ENCODE peak calls at places on chromosomes 16 and 17, in seven cellular contexts. One of them, this sample, is unnamed.

GRCh38 chr17:4576729-4577322 is 7.5 kb upstream of the SMTNL2 start:
- DNase-seq in CD8-positive, alpha-beta T cell: no peak
- DNase-seq in uterus: no peak
- DNase-seq in CD4-positive, CD25-positive, alpha-beta regulatory T cell: no peak
- DNase-seq in tibial nerve: no peak
- DNase-seq in colonic mucosa: no peak
- DNase-seq in thoracic aorta: no peak
- DNase-seq in this sample: no peak

GRCh38 chr17:67289174-67289876 is 44.3 kb upstream of the HELZ start:
- DNase-seq in CD8-positive, alpha-beta T cell: no peak
- DNase-seq in uterus: peak; percentile 82
- DNase-seq in CD4-positive, CD25-positive, alpha-beta regulatory T cell: no peak
- DNase-seq in tibial nerve: peak; percentile 76
- DNase-seq in colonic mucosa: peak; percentile 52
- DNase-seq in thoracic aorta: peak; percentile 3
- DNase-seq in this sample: peak; percentile 70

GRCh38 chr17:54932711-54933110 is 32.1 kb downstream of the TOM1L1 start:
- DNase-seq in CD8-positive, alpha-beta T cell: no peak
- DNase-seq in uterus: no peak
- DNase-seq in CD4-positive, CD25-positive, alpha-beta regulatory T cell: no peak
- DNase-seq in tibial nerve: no peak
- DNase-seq in colonic mucosa: no peak
- DNase-seq in thoracic aorta: no peak
- DNase-seq in this sample: no peak

GRCh38 chr17:33697557-33697956 is 404.5 kb upstream of the ASIC2 start:
- DNase-seq in CD8-positive, alpha-beta T cell: no peak
- DNase-seq in uterus: no peak
- DNase-seq in CD4-positive, CD25-positive, alpha-beta regulatory T cell: no peak
- DNase-seq in tibial nerve: no peak
- DNase-seq in colonic mucosa: no peak
- DNase-seq in thoracic aorta: no peak
- DNase-seq in this sample: no peak

GRCh38 chr17:65794572-65794971 is 233.1 kb upstream of the AXIN2 start:
- DNase-seq in CD8-positive, alpha-beta T cell: no peak
- DNase-seq in uterus: no peak
- DNase-seq in CD4-positive, CD25-positive, alpha-beta regulatory T cell: no peak
- DNase-seq in tibial nerve: no peak
- DNase-seq in colonic mucosa: peak; percentile 39
- DNase-seq in thoracic aorta: no peak
- DNase-seq in this sample: no peak

GRCh38 chr17:10729334-10730193 is at the start of gene TMEM220:
- DNase-seq in CD8-positive, alpha-beta T cell: peak; percentile 37
- DNase-seq in uterus: peak; percentile 84
- DNase-seq in CD4-positive, CD25-positive, alpha-beta regulatory T cell: no peak
- DNase-seq in tibial nerve: peak; percentile 62
- DNase-seq in colonic mucosa: peak; percentile 77
- DNase-seq in thoracic aorta: peak; percentile 40
- DNase-seq in this sample: peak; percentile 89

GRCh38 chr16:2675714-2676113 is 6.6 kb upstream of the KCTD5 start:
- DNase-seq in CD8-positive, alpha-beta T cell: no peak
- DNase-seq in uterus: no peak
- DNase-seq in CD4-positive, CD25-positive, alpha-beta regulatory T cell: no peak
- DNase-seq in tibial nerve: no peak
- DNase-seq in colonic mucosa: no peak
- DNase-seq in thoracic aorta: no peak
- DNase-seq in this sample: no peak

GRCh38 chr17:67891481-67892119 is 66.3 kb downstream of the BPTF start:
- DNase-seq in CD8-positive, alpha-beta T cell: no peak
- DNase-seq in uterus: no peak
- DNase-seq in CD4-positive, CD25-positive, alpha-beta regulatory T cell: no peak
- DNase-seq in tibial nerve: no peak
- DNase-seq in colonic mucosa: no peak
- DNase-seq in thoracic aorta: no peak
- DNase-seq in this sample: no peak

GRCh38 chr16:19555938-19556778 is 655 bp downstream of the VPS35L start:
- DNase-seq in CD8-positive, alpha-beta T cell: peak; percentile 15
- DNase-seq in uterus: no peak
- DNase-seq in CD4-positive, CD25-positive, alpha-beta regulatory T cell: no peak
- DNase-seq in tibial nerve: no peak
- DNase-seq in colonic mucosa: peak; percentile 29
- DNase-seq in thoracic aorta: no peak
- DNase-seq in this sample: no peak

GRCh38 chr17:48486557-48486956 is 44.3 kb downstream of the HOXB1 start:
- DNase-seq in CD8-positive, alpha-beta T cell: no peak
- DNase-seq in uterus: no peak
- DNase-seq in CD4-positive, CD25-positive, alpha-beta regulatory T cell: no peak
- DNase-seq in tibial nerve: no peak
- DNase-seq in colonic mucosa: no peak
- DNase-seq in thoracic aorta: no peak
- DNase-seq in this sample: no peak

GRCh38 chr17:70327723-70328122 is 158.4 kb downstream of the KCNJ2 start:
- DNase-seq in CD8-positive, alpha-beta T cell: no peak
- DNase-seq in uterus: no peak
- DNase-seq in CD4-positive, CD25-positive, alpha-beta regulatory T cell: no peak
- DNase-seq in tibial nerve: no peak
- DNase-seq in colonic mucosa: no peak
- DNase-seq in thoracic aorta: no peak
- DNase-seq in this sample: no peak

GRCh38 chr16:48558269-48558915 is 51.6 kb downstream of the N4BP1 start:
- DNase-seq in CD8-positive, alpha-beta T cell: no peak
- DNase-seq in uterus: no peak
- DNase-seq in CD4-positive, CD25-positive, alpha-beta regulatory T cell: no peak
- DNase-seq in tibial nerve: no peak
- DNase-seq in colonic mucosa: no peak
- DNase-seq in thoracic aorta: no peak
- DNase-seq in this sample: no peak
- H3K4me3 ChIP-seq in CD8-positive, alpha-beta T cell: no peak overlapping the region
- H3K4me3 ChIP-seq in uterus: no peak overlapping the region
- H3K4me3 ChIP-seq in CD4-positive, CD25-positive, alpha-beta regulatory T cell: peak overlapping the region; percentile 70
- H3K4me3 ChIP-seq in tibial nerve: no peak overlapping the region
- H3K4me3 ChIP-seq in colonic mucosa: no peak overlapping the region
- H3K4me3 ChIP-seq in thoracic aorta: peak overlapping the region; percentile 49
- H3K4me3 ChIP-seq in this sample: no peak overlapping the region

DNA sequence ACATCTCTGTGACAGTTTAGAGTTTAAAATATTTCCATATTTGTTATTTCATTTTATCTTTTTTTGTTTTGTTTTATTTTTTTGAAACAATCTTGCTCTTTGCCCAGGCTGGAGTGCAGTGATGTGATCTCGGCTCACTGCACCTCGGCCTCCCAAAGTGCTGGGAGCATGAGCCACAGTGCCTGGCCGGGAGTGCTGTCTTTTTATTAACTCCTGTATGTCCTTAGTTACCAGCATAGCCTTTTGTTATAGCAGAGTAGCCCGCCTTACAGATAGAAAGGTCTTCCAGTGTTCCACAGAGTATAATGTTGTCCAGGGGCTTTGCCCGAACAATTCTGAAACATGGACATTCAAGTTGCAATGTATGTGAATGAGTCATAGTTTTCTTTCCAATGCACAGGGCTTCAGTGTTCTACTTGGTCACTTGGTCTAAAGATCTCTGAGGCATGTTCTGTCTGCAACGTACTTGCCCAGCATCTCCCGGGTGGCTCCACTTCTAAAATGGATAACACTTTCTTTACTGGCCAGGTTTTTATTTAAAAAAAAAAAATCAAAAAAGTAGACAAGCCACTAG is 125.6 kb downstream of the KCNJ18 start:
- DNase-seq in CD8-positive, alpha-beta T cell: no peak
- DNase-seq in uterus: no peak
- DNase-seq in CD4-positive, CD25-positive, alpha-beta regulatory T cell: no peak
- DNase-seq in tibial nerve: no peak
- DNase-seq in colonic mucosa: no peak
- DNase-seq in thoracic aorta: no peak
- DNase-seq in this sample: no peak
- H3K9me3 ChIP-seq in CD8-positive, alpha-beta T cell: no peaks in the 10 kb centered on the region
- H3K9me3 ChIP-seq in uterus: no peaks in the 10 kb centered on the region
- H3K9me3 ChIP-seq in CD4-positive, CD25-positive, alpha-beta regulatory T cell: no peaks in the 10 kb centered on the region
- H3K9me3 ChIP-seq in tibial nerve: peaks cover 17% of the 10 kb centered on the region
- H3K9me3 ChIP-seq in colonic mucosa: no peaks in the 10 kb centered on the region
- H3K9me3 ChIP-seq in thoracic aorta: no peaks in the 10 kb centered on the region
- H3K9me3 ChIP-seq in this sample: peaks cover 8% of the 10 kb centered on the region

GRCh38 chr16:86500708-86501510 is 9.4 kb upstream of the FOXF1 start:
- DNase-seq in CD8-positive, alpha-beta T cell: no peak
- DNase-seq in uterus: no peak
- DNase-seq in CD4-positive, CD25-positive, alpha-beta regulatory T cell: no peak
- DNase-seq in tibial nerve: no peak
- DNase-seq in colonic mucosa: no peak
- DNase-seq in thoracic aorta: no peak
- DNase-seq in this sample: no peak
- H3K27me3 ChIP-seq in CD8-positive, alpha-beta T cell: peaks cover 18% of the 10 kb centered on the region
- H3K27me3 ChIP-seq in uterus: peaks cover 78% of the 10 kb centered on the region
- H3K27me3 ChIP-seq in CD4-positive, CD25-positive, alpha-beta regulatory T cell: peaks cover 29% of the 10 kb centered on the region
- H3K27me3 ChIP-seq in tibial nerve: peaks cover 98% of the 10 kb centered on the region
- H3K27me3 ChIP-seq in colonic mucosa: peaks cover 82% of the 10 kb centered on the region
- H3K27me3 ChIP-seq in thoracic aorta: peaks cover 59% of the 10 kb centered on the region
- H3K27me3 ChIP-seq in this sample: peaks cover 100% of the 10 kb centered on the region

GRCh38 chr16:67249762-67250327 is 1.1 kb downstream of the SLC9A5 start:
- DNase-seq in CD8-positive, alpha-beta T cell: no peak
- DNase-seq in uterus: no peak
- DNase-seq in CD4-positive, CD25-positive, alpha-beta regulatory T cell: no peak
- DNase-seq in tibial nerve: no peak
- DNase-seq in colonic mucosa: no peak
- DNase-seq in thoracic aorta: no peak
- DNase-seq in this sample: no peak
- H3K4me3 ChIP-seq in CD8-positive, alpha-beta T cell: no peak overlapping the region
- H3K4me3 ChIP-seq in uterus: no peak overlapping the region
- H3K4me3 ChIP-seq in CD4-positive, CD25-positive, alpha-beta regulatory T cell: no peak overlapping the region
- H3K4me3 ChIP-seq in tibial nerve: no peak overlapping the region
- H3K4me3 ChIP-seq in colonic mucosa: no peak overlapping the region
- H3K4me3 ChIP-seq in thoracic aorta: no peak overlapping the region
- H3K4me3 ChIP-seq in this sample: no peak overlapping the region

GRCh38 chr17:28974451-28974850 is 23.1 kb upstream of the PHF12 start:
- DNase-seq in CD8-positive, alpha-beta T cell: no peak
- DNase-seq in uterus: no peak
- DNase-seq in CD4-positive, CD25-positive, alpha-beta regulatory T cell: no peak
- DNase-seq in tibial nerve: no peak
- DNase-seq in colonic mucosa: no peak
- DNase-seq in thoracic aorta: no peak
- DNase-seq in this sample: no peak
- H3K9me3 ChIP-seq in CD8-positive, alpha-beta T cell: no peaks in the 10 kb centered on the region
- H3K9me3 ChIP-seq in uterus: no peaks in the 10 kb centered on the region
- H3K9me3 ChIP-seq in CD4-positive, CD25-positive, alpha-beta regulatory T cell: no peaks in the 10 kb centered on the region
- H3K9me3 ChIP-seq in tibial nerve: no peaks in the 10 kb centered on the region
- H3K9me3 ChIP-seq in colonic mucosa: no peaks in the 10 kb centered on the region
- H3K9me3 ChIP-seq in thoracic aorta: no peaks in the 10 kb centered on the region
- H3K9me3 ChIP-seq in this sample: no peaks in the 10 kb centered on the region

DNA sequence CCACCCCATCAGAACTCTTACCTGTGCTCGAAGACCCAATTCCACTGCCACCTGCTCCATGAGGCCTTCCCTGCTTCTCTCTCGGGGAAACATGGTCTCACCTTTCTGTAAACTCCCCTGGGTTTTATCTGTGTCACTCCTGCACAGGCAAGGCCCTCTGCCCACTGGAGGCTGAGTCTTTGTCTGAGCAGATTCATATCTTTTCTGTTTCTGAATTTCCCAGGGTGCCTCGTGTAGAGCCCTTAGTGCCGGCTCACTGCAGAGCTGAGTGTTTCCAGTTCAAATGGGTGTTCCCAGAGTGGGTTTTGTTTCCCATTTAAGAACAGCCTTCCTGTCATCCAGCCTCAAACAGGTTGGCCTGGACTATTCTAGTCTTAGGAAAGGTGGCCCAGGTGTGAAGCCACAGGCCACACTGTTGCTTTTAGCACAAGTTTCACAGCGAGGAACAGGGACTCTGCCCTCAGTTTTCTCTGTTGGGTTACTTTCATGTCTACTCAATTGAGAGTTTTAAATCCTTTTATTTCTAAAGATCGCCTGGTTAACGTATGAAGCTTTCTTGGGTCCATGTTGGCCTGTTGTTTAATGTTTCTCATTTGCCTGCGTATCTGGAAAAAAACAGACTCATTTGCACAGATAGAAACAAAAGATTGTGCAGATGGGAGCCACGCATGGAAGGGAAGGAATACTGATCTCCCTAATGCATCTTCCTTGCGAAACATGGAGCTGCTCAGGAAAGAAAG is 228.7 kb downstream of the MSI2 start:
- DNase-seq in CD8-positive, alpha-beta T cell: no peak
- DNase-seq in uterus: no peak
- DNase-seq in CD4-positive, CD25-positive, alpha-beta regulatory T cell: no peak
- DNase-seq in tibial nerve: no peak
- DNase-seq in colonic mucosa: no peak
- DNase-seq in thoracic aorta: no peak
- DNase-seq in this sample: no peak
- H3K27me3 ChIP-seq in CD8-positive, alpha-beta T cell: no peaks in the 10 kb centered on the region
- H3K27me3 ChIP-seq in uterus: no peaks in the 10 kb centered on the region
- H3K27me3 ChIP-seq in CD4-positive, CD25-positive, alpha-beta regulatory T cell: no peaks in the 10 kb centered on the region
- H3K27me3 ChIP-seq in tibial nerve: no peaks in the 10 kb centered on the region
- H3K27me3 ChIP-seq in colonic mucosa: no peaks in the 10 kb centered on the region
- H3K27me3 ChIP-seq in thoracic aorta: no peaks in the 10 kb centered on the region
- H3K27me3 ChIP-seq in this sample: no peaks in the 10 kb centered on the region

GRCh38 chr16:324201-324450 is 28.4 kb downstream of the AXIN1 start:
- DNase-seq in CD8-positive, alpha-beta T cell: no peak
- DNase-seq in uterus: no peak
- DNase-seq in CD4-positive, CD25-positive, alpha-beta regulatory T cell: no peak
- DNase-seq in tibial nerve: no peak
- DNase-seq in colonic mucosa: no peak
- DNase-seq in thoracic aorta: no peak
- DNase-seq in this sample: no peak

GRCh38 chr16:322476-323143 is 29.9 kb downstream of the AXIN1 start:
- DNase-seq in CD8-positive, alpha-beta T cell: no peak
- DNase-seq in uterus: no peak
- DNase-seq in CD4-positive, CD25-positive, alpha-beta regulatory T cell: no peak
- DNase-seq in tibial nerve: no peak
- DNase-seq in colonic mucosa: no peak
- DNase-seq in thoracic aorta: no peak
- DNase-seq in this sample: no peak

GRCh38 chr16:321532-321931 is 31.0 kb downstream of the AXIN1 start:
- DNase-seq in CD8-positive, alpha-beta T cell: no peak
- DNase-seq in uterus: no peak
- DNase-seq in CD4-positive, CD25-positive, alpha-beta regulatory T cell: no peak
- DNase-seq in tibial nerve: no peak
- DNase-seq in colonic mucosa: no peak
- DNase-seq in thoracic aorta: no peak
- DNase-seq in this sample: no peak

GRCh38 chr16:325375-326155 is 27.0 kb downstream of the AXIN1 start:
- DNase-seq in CD8-positive, alpha-beta T cell: no peak
- DNase-seq in uterus: no peak
- DNase-seq in CD4-positive, CD25-positive, alpha-beta regulatory T cell: no peak
- DNase-seq in tibial nerve: no peak
- DNase-seq in colonic mucosa: no peak
- DNase-seq in thoracic aorta: no peak
- DNase-seq in this sample: no peak

GRCh38 chr16:324451-325334 is 27.8 kb downstream of the AXIN1 start:
- DNase-seq in CD8-positive, alpha-beta T cell: peak; percentile 72
- DNase-seq in uterus: no peak
- DNase-seq in CD4-positive, CD25-positive, alpha-beta regulatory T cell: peak; percentile 70
- DNase-seq in tibial nerve: no peak
- DNase-seq in colonic mucosa: peak; percentile 40
- DNase-seq in thoracic aorta: no peak
- DNase-seq in this sample: no peak
- H3K4me3 ChIP-seq in CD8-positive, alpha-beta T cell: peak overlapping the region; percentile 41
- H3K4me3 ChIP-seq in uterus: no peak overlapping the region
- H3K4me3 ChIP-seq in CD4-positive, CD25-positive, alpha-beta regulatory T cell: peak overlapping the region; percentile 40
- H3K4me3 ChIP-seq in tibial nerve: no peak overlapping the region
- H3K4me3 ChIP-seq in colonic mucosa: peak overlapping the region; percentile 18
- H3K4me3 ChIP-seq in thoracic aorta: no peak overlapping the region
- H3K4me3 ChIP-seq in this sample: no peak overlapping the region

DNA sequence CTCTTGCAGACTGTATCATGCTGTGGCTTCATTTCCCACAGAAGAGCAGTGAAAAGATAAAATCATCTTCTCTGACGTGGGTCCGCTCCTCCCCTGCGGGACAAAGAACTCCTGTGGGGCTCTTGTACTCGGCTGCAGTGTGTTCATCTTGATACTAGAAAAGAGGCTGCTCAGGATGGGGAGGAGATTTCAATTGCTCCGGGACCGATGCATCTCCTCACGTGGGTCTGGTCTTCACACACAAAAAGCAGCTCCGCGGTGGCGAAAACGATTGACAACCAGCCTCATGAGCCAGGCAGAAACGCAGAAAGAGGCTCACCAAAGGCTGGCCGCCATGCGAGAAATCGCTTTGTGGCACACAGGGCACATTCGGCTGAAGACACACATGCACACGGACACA is 14.4 kb upstream of the KCNJ18 start:
- DNase-seq in CD8-positive, alpha-beta T cell: no peak
- DNase-seq in uterus: peak; percentile 7
- DNase-seq in CD4-positive, CD25-positive, alpha-beta regulatory T cell: no peak
- DNase-seq in tibial nerve: no peak
- DNase-seq in colonic mucosa: no peak
- DNase-seq in thoracic aorta: no peak
- DNase-seq in this sample: peak; percentile 56
- H3K9me3 ChIP-seq in CD8-positive, alpha-beta T cell: no peaks in the 10 kb centered on the region
- H3K9me3 ChIP-seq in uterus: no peaks in the 10 kb centered on the region
- H3K9me3 ChIP-seq in CD4-positive, CD25-positive, alpha-beta regulatory T cell: no peaks in the 10 kb centered on the region
- H3K9me3 ChIP-seq in tibial nerve: peaks cover 10% of the 10 kb centered on the region
- H3K9me3 ChIP-seq in colonic mucosa: no peaks in the 10 kb centered on the region
- H3K9me3 ChIP-seq in thoracic aorta: peaks cover 3% of the 10 kb centered on the region
- H3K9me3 ChIP-seq in this sample: peaks cover 4% of the 10 kb centered on the region